ENCODE peak calls at places on chromosome 10, in five cellular contexts. One of them, this sample, is unnamed.

GRCh38 chr10:126734015-126734414 is 63.5 kb upstream of the C10orf90 start:
- DNase-seq in HCT116: no peak
- DNase-seq in HepG2: no peak
- DNase-seq in K562: no peak
- DNase-seq in NT2/D1: no peak
- DNase-seq in this sample: no peak

GRCh38 chr10:74174533-74174932 is 23.5 kb downstream of the ADK start:
- DNase-seq in HCT116: no peak
- DNase-seq in K562: no peak
- DNase-seq in HepG2: peak; percentile 25
- DNase-seq in NT2/D1: no peak
- DNase-seq in this sample: no peak

GRCh38 chr10:132783865-132784581 is 1.9 kb downstream of the NKX6-2 start:
- DNase-seq in NT2/D1: no peak
- DNase-seq in K562: no peak
- DNase-seq in HepG2: no peak
- DNase-seq in HCT116: no peak
- DNase-seq in this sample: no peak

GRCh38 chr10:45420453-45421192 is 46.6 kb downstream of the ALOX5 start:
- DNase-seq in K562: peak; percentile 8
- DNase-seq in HCT116: no peak
- DNase-seq in NT2/D1: no peak
- DNase-seq in HepG2: no peak
- DNase-seq in this sample: no peak

GRCh38 chr10:30828680-30829079 is 199.1 kb upstream of the LYZL2 start:
- DNase-seq in HepG2: no peak
- DNase-seq in NT2/D1: no peak
- DNase-seq in HCT116: no peak
- DNase-seq in K562: no peak
- DNase-seq in this sample: no peak

GRCh38 chr10:71072146-71072819 is 140.1 kb upstream of the UNC5B start:
- DNase-seq in K562: no peak
- DNase-seq in HCT116: no peak
- DNase-seq in NT2/D1: no peak
- DNase-seq in HepG2: no peak
- DNase-seq in this sample: no peak

GRCh38 chr10:90171014-90171722 is 469.8 kb downstream of the KIF20B start:
- DNase-seq in K562: no peak
- DNase-seq in HCT116: no peak
- DNase-seq in NT2/D1: no peak
- DNase-seq in HepG2: no peak
- DNase-seq in this sample: no peak

GRCh38 chr10:82680688-82681087 is 805.7 kb downstream of the NRG3 start:
- DNase-seq in HCT116: no peak
- DNase-seq in NT2/D1: no peak
- DNase-seq in HepG2: no peak
- DNase-seq in K562: no peak
- DNase-seq in this sample: no peak

GRCh38 chr10:10677479-10677878 is 340.2 kb upstream of the CELF2 start:
- DNase-seq in K562: no peak
- DNase-seq in HepG2: no peak
- DNase-seq in HCT116: no peak
- DNase-seq in NT2/D1: peak; percentile 63
- DNase-seq in this sample: peak; percentile 33

GRCh38 chr10:126387931-126388911 is at the start of gene ADAM12:
- DNase-seq in HCT116: no peak
- DNase-seq in NT2/D1: no peak
- DNase-seq in HepG2: no peak
- DNase-seq in K562: no peak
- DNase-seq in this sample: peak; percentile 64

GRCh38 chr10:131723601-131724530 is 176.9 kb upstream of the PPP2R2D start:
- DNase-seq in NT2/D1: no peak
- DNase-seq in HepG2: no peak
- DNase-seq in HCT116: no peak
- DNase-seq in K562: no peak
- DNase-seq in this sample: no peak

GRCh38 chr10:74956555-74957111 is 130.2 kb downstream of the KAT6B start:
- DNase-seq in K562: no peak
- DNase-seq in NT2/D1: no peak
- DNase-seq in HepG2: no peak
- DNase-seq in HCT116: no peak
- DNase-seq in this sample: no peak

GRCh38 chr10:93475227-93475626 is 6.9 kb downstream of the MYOF start:
- DNase-seq in NT2/D1: no peak
- DNase-seq in HepG2: no peak
- DNase-seq in HCT116: no peak
- DNase-seq in K562: no peak
- DNase-seq in this sample: no peak

GRCh38 chr10:28254290-28254985 is 48.4 kb downstream of the MPP7 start:
- DNase-seq in NT2/D1: no peak
- DNase-seq in HepG2: no peak
- DNase-seq in K562: no peak
- DNase-seq in HCT116: peak; percentile 75
- DNase-seq in this sample: no peak

GRCh38 chr10:13563481-13564445 is 23.0 kb upstream of the PRPF18 start:
- DNase-seq in NT2/D1: no peak
- DNase-seq in HCT116: no peak
- DNase-seq in K562: no peak
- DNase-seq in HepG2: no peak
- DNase-seq in this sample: no peak

GRCh38 chr10:30093303-30093967 is 34.0 kb upstream of the JCAD start:
- DNase-seq in HepG2: peak; percentile 10
- DNase-seq in HCT116: no peak
- DNase-seq in NT2/D1: no peak
- DNase-seq in K562: no peak
- DNase-seq in this sample: no peak

GRCh38 chr10:4766449-4766848 is 59.6 kb upstream of the AKR1E2 start:
- DNase-seq in K562: no peak
- DNase-seq in HepG2: no peak
- DNase-seq in HCT116: no peak
- DNase-seq in NT2/D1: no peak
- DNase-seq in this sample: no peak

GRCh38 chr10:114044251-114045070 is 795 bp downstream of the ADRB1 start:
- DNase-seq in K562: no peak
- DNase-seq in HCT116: no peak
- DNase-seq in HepG2: no peak
- DNase-seq in NT2/D1: no peak
- DNase-seq in this sample: peak; percentile 72

GRCh38 chr10:43861966-43862751 is 213.5 kb upstream of the ZNF32 start:
- DNase-seq in NT2/D1: no peak
- DNase-seq in K562: no peak
- DNase-seq in HCT116: no peak
- DNase-seq in HepG2: peak; percentile 31
- DNase-seq in this sample: peak; percentile 2

GRCh38 chr10:45160266-45160665 is 155.1 kb downstream of the OR13A1 start:
- DNase-seq in HepG2: no peak
- DNase-seq in HCT116: no peak
- DNase-seq in K562: no peak
- DNase-seq in NT2/D1: no peak
- DNase-seq in this sample: no peak

GRCh38 chr10:81928119-81928518 is 53.1 kb downstream of the NRG3 start:
- DNase-seq in HepG2: no peak
- DNase-seq in K562: no peak
- DNase-seq in NT2/D1: no peak
- DNase-seq in HCT116: no peak
- DNase-seq in this sample: no peak

GRCh38 chr10:75582102-75582501 is 150.7 kb downstream of the LRMDA start:
- DNase-seq in K562: no peak
- DNase-seq in HepG2: no peak
- DNase-seq in NT2/D1: no peak
- DNase-seq in HCT116: no peak
- DNase-seq in this sample: no peak

GRCh38 chr10:51857326-51857725 is 157.9 kb upstream of the CSTF2T start:
- DNase-seq in K562: no peak
- DNase-seq in HepG2: no peak
- DNase-seq in NT2/D1: no peak
- DNase-seq in HCT116: no peak
- DNase-seq in this sample: no peak

GRCh38 chr10:90592903-90593302 is 264.9 kb downstream of the HTR7 start:
- DNase-seq in HCT116: peak; percentile 68
- DNase-seq in K562: peak; percentile 6
- DNase-seq in NT2/D1: peak; percentile 42
- DNase-seq in HepG2: peak; percentile 42
- DNase-seq in this sample: peak; percentile 51

GRCh38 chr10:26717476-26717875 is 20.0 kb downstream of the PDSS1 start:
- DNase-seq in HCT116: no peak
- DNase-seq in NT2/D1: no peak
- DNase-seq in HepG2: no peak
- DNase-seq in K562: no peak
- DNase-seq in this sample: no peak

GRCh38 chr10:124670849-124671248 is 73.3 kb downstream of the FAM53B start:
- DNase-seq in NT2/D1: no peak
- DNase-seq in K562: no peak
- DNase-seq in HepG2: no peak
- DNase-seq in HCT116: no peak
- DNase-seq in this sample: no peak
- TF ChIP-seq ZNF274 in NT2/D1: no peak
- TF ChIP-seq ZNF274 in K562: no peak
- TF ChIP-seq ZNF274 in HepG2: no peak
- TF ChIP-seq ZNF274 in HCT116: no peak
- TF ChIP-seq ZNF274 in this sample: no peak

DNA sequence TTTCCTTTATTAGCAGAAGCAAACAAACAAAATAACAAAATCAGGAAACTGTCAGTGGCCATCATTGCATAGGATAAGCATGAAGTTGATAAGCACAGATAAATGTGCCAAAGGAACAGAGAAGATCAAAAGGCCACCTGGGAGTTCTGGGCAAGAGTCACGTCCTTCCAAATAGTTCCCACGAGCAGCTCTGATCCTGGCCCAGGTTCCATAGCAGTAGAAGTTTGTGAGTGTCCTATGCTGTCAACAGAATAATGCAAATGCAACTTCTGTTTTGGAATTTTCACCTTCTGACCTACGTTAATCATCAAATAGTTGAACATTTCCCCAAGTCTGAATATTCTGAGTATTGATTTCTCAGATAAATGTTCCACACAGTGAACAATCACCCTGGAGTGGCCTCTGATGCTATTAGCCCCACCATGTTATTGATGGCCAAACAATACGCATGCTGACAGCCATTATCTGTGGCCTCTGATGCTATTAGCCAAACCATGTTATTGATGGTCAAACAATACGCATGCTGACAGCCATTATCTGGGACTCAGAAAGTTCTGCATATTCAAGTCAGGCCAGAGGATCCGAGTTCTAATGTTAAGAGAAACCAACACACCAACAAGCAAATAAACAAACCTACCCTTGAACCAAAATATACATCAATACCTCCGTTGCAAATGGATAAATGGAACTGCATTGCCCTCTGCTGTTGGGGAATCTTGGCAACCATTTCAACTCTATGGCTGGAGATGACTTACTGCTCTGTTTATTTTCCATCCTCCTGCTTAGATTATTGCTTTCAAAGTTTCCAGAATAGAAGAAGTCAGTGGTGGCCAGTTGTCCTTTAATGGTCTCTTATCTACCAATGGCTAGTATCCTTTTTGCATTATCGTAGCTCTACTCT is 63.3 kb downstream of the MRC1 start:
- DNase-seq in HepG2: peak; percentile 1
- DNase-seq in HCT116: peak; percentile 23
- DNase-seq in NT2/D1: no peak
- DNase-seq in K562: no peak
- DNase-seq in this sample: no peak
- TF ChIP-seq ZNF274 in HepG2: no peak
- TF ChIP-seq ZNF274 in HCT116: no peak
- TF ChIP-seq ZNF274 in NT2/D1: no peak
- TF ChIP-seq ZNF274 in K562: no peak
- TF ChIP-seq ZNF274 in this sample: no peak

DNA sequence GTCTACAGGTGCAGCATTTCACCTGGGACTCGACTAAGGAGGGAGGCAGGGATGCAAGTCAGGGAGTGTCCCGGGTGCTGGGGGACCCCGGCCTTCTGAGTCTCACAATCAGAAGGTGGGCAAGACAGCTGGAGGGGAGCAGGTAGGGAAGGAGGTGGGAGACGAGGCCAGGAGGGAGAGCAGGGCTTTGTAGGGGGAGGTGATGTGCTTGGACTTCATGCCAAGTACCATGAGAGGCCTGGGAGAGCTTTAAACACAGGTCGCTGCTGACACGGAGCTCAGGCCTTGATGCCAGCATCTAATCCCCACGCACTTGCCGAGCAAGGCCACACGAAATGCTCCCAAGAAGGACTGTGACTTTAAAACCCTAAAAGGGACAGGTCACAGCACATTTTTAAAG is 244.7 kb downstream of the ADARB2 start:
- DNase-seq in HCT116: no peak
- DNase-seq in HepG2: no peak
- DNase-seq in NT2/D1: no peak
- DNase-seq in K562: no peak
- DNase-seq in this sample: no peak
- TF ChIP-seq ZNF274 in HCT116: no peak
- TF ChIP-seq ZNF274 in HepG2: no peak
- TF ChIP-seq ZNF274 in NT2/D1: no peak
- TF ChIP-seq ZNF274 in K562: no peak
- TF ChIP-seq ZNF274 in this sample: no peak

GRCh38 chr10:104208730-104209129 is 23.4 kb downstream of the CFAP43 start:
- DNase-seq in HCT116: no peak
- DNase-seq in NT2/D1: no peak
- DNase-seq in K562: no peak
- DNase-seq in HepG2: no peak
- DNase-seq in this sample: no peak

GRCh38 chr10:104209575-104210198 is 22.5 kb downstream of the CFAP43 start:
- DNase-seq in HepG2: peak; percentile 27
- DNase-seq in K562: peak; percentile 36
- DNase-seq in NT2/D1: peak; percentile 32
- DNase-seq in HCT116: peak; percentile 41
- DNase-seq in this sample: no peak
- TF ChIP-seq ZNF274 in HepG2: no peak
- TF ChIP-seq ZNF274 in K562: no peak
- TF ChIP-seq ZNF274 in NT2/D1: no peak
- TF ChIP-seq ZNF274 in HCT116: no peak
- TF ChIP-seq ZNF274 in this sample: no peak

DNA sequence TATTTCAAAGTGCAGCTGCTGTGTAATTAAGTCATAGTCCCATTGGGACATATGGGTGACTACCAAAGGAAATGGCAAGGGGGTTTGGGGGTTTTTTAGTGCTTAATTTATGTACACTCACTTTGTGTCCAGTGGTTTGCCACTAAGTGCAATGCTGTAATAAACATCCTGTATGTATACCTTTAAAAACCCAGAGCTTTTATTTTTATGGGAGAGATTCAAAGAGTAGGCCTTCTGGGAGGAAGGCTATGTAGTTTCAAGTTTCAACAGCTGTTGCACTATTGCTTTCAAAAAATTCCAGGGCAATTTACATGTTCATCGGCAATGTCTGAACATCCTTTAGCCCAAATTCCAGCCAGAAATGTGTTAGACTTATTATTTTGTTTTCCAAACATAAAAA is 744.7 kb downstream of the XPNPEP1 start:
- DNase-seq in K562: no peak
- DNase-seq in HepG2: no peak
- DNase-seq in HCT116: no peak
- DNase-seq in NT2/D1: no peak
- DNase-seq in this sample: no peak
- TF ChIP-seq ZNF274 in K562: no peak
- TF ChIP-seq ZNF274 in HepG2: no peak
- TF ChIP-seq ZNF274 in HCT116: no peak
- TF ChIP-seq ZNF274 in NT2/D1: no peak
- TF ChIP-seq ZNF274 in this sample: no peak

This sample was measured in H1.